ENCODE peak calls at places on chromosomes 12 and 14, in seven cellular contexts. H, W, C, Y, X, I and N are unnamed samples.

GRCh38 chr12:46839232-46839631 is 13.4 kb upstream of the SLC38A4 start:
- DNase-seq in Y (no peak), X (peak), H (no peak), W (no peak), I (no peak), C (no peak), N (no peak)

GRCh38 chr12:77841467-77842054 is 10.9 kb downstream of the NAV3 start:
- DNase-seq in I (no peak), X (no peak), Y (no peak), H (peak), W (no peak), C (no peak), N (no peak)

GRCh38 chr12:30357712-30358111 is 338.0 kb downstream of the IPO8 start:
- DNase-seq in C (no peak), X (no peak), W (no peak), I (no peak), Y (no peak), H (no peak), N (no peak)

GRCh38 chr12:80400591-80400991 is 43.4 kb upstream of the PTPRQ start:
- DNase-seq in Y (no peak), X (no peak), H (no peak), I (no peak), C (no peak), W (no peak), N (no peak)

GRCh38 chr12:9328065-9328464 is 119.9 kb upstream of the PZP start:
- DNase-seq in H (no peak), C (no peak), X (no peak), Y (no peak), W (no peak), I (no peak), N (no peak)

GRCh38 chr12:105365231-105365630 is 34.7 kb downstream of the C12orf75 start:
- DNase-seq in X (no peak), I (no peak), C (no peak), W (no peak), Y (no peak), H (no peak), N (no peak)

GRCh38 chr12:9933966-9934365 is 1.8 kb upstream of the CLEC2A start:
- DNase-seq in I (no peak), H (no peak), X (no peak), Y (no peak), W (no peak), C (no peak), N (no peak)

GRCh38 chr14:61559641-61560201 is 135.6 kb upstream of the HIF1A start:
- DNase-seq in W (no peak), H (no peak), C (no peak), Y (peak), I (peak), X (no peak), N (peak)

GRCh38 chr14:103348154-103348553 is 14.1 kb downstream of the EIF5 start:
- DNase-seq in I (no peak), W (no peak), H (no peak), C (no peak), Y (no peak), X (peak), N (no peak)

GRCh38 chr14:44107156-44107555 is 399.9 kb downstream of the FSCB start:
- DNase-seq in Y (no peak), C (no peak), X (no peak), I (no peak), W (no peak), H (no peak), N (no peak)

GRCh38 chr14:81982056-81982455 is 448.4 kb upstream of the SEL1L start:
- DNase-seq in X (no peak), H (no peak), W (no peak), C (no peak), I (no peak), Y (no peak), N (no peak)

GRCh38 chr12:115569694-115570093 is 707.8 kb downstream of the MED13L start:
- DNase-seq in C (no peak), I (no peak), X (no peak), H (no peak), W (no peak), Y (no peak), N (no peak)

GRCh38 chr12:125128380-125128779 is 63.1 kb downstream of the AACS start:
- DNase-seq in H (no peak), C (no peak), Y (no peak), W (no peak), X (no peak), I (no peak), N (no peak)

GRCh38 chr12:6265038-6265405 is 45.5 kb upstream of the PLEKHG6 start:
- DNase-seq in X (no peak), I (peak), Y (no peak), W (no peak), C (no peak), H (no peak), N (no peak)

GRCh38 chr12:538731-539539 is 79.2 kb downstream of the B4GALNT3 start:
- DNase-seq in W (peak), C (peak), H (no peak), I (peak), X (peak), Y (no peak), N (peak)

GRCh38 chr14:50892255-50892654 is 20.4 kb downstream of the ABHD12B start:
- DNase-seq in C (peak), H (no peak), Y (no peak), W (no peak), X (no peak), I (no peak), N (no peak)

GRCh38 chr14:51370758-51371386 is 130.8 kb downstream of the TMX1 start:
- DNase-seq in Y (no peak), H (no peak), W (no peak), I (no peak), X (no peak), C (no peak), N (no peak)

DNA sequence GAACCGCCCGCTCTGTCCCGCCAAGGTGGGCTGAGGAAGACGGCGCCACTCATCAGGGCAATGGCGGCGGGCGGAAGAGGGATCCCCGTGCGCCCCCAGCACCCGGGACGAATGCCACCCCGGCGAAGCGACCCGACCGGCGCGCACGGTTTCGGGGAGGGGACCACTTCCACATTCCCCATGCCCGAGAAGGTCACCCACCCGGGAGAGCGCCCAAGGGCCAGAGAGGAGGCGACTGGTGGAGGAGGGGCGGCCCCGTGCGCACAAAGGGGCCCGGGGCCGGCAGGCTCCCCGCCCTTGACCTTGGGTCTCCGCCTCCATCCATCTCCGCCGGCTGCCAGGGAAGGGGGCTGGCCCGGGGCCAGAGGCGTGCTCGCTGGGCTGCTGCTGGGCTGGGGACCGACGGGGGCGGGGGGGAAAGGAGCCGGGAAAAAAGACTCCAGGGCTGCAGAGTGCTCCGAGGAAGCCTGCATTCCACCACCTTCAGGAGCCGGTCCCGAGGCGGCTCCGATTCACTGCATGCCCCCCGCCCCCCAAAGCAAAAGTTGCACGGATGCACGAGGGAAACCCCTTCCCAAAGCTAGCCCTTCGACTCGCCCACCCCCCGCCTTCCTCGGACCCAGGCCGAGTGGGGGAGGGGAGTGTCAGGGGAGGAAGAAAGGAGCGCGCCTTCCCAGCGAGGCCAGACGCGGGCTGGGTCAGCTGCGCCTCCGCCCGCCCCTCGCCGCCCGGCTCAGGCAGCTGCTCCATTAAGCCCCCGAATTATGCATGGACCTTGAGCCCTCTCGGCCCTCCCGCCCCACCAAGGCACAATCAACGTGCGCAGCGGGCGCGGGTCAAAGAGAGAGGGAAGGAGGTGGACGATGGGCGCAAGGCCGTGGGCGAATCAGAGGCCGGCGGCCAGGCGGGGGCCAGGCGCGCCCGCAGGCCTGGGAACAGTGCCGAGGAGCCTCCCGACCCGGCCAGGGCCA is 26.2 kb downstream of the BCL11B start:
- DNase-seq in C (no peak), I (no peak), Y (no peak), X (no peak), W (no peak), H (no peak), N (no peak)
- H3K4me3 ChIP-seq in C (no peak), I (peak), Y (no peak), X (no peak), W (no peak), H (no peak), N (peak)

GRCh38 chr12:92208613-92209121 is 63.0 kb upstream of the BTG1 start:
- DNase-seq in H (peak), W (no peak), Y (no peak), X (peak), C (no peak), I (no peak), N (no peak)
- H3K4me3 ChIP-seq in H (peak), W (no peak), Y (no peak), X (no peak), C (no peak), I (no peak), N (no peak)

DNA sequence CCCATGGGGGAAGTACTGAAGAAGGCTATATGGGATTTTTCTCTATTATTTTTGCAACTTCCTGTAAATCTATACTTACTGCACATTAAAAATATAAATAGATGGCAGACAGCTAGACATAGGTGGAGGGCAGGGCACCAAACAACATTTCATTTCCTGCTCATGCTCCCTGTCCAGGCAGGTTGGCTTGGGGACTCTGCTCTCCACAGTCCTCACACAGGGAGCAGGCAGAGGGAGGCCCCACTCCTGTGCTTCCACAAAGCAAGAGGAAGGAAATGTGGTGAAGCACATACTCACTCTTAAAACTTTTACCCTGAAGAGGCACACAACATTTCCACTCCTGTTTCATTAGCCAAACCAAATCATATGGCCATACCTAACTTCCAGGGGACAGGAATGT is 41.1 kb downstream of the RTN1 start:
- DNase-seq in X (no peak), W (no peak), I (no peak), C (no peak), H (no peak), Y (no peak), N (no peak)
- H3K4me3 ChIP-seq in X (no peak), W (no peak), I (no peak), C (no peak), H (no peak), Y (no peak), N (no peak)

DNA sequence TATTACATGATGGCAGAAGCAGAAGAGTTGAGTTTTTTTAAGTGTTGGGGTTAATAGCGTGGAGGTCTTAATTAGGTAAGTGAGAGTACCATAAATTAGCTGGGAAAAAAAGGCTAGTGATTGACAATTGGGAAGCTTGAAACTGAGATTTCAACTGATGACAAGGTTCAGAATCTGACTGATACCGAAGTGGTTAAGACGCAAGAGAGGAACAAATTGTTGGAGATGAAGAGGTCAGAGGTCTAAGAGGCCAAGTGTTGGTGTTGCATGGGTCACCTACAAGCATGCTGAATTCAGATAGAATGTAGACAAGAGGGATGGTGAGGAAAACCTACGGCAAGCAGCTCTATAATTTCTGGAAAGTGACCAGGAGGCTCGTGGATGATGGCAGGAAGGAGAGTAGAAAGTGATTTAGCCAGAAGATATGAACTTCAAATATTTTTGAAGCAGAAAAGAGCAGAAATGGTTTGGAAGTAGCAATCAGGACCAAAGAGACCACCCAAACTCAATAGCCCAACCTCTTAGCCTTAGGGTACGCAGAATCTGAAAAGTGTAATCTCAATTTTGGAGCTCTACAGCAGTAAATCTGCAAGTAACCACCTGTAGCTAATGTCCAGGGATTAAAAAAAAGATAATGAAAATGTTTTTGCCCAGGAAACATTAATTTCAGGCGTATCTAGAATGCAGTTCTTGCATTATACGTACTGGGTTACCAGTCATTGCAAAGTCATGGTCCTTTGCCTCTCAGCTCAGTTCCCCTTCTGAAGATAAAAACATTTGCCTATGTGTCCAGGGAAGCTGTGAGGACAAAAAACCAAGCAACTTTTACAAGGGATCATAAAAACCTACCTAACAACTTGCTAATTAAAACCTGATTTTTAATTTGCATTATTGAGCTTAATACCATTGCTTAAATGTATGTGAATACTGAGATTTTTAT is 1.7 kb upstream of the TMPO start:
- DNase-seq in H (peak), Y (no peak), X (no peak), I (no peak), C (no peak), W (no peak), N (peak)
- H3K4me3 ChIP-seq in H (peak), Y (no peak), X (no peak), I (no peak), C (peak), W (no peak), N (no peak)

DNA sequence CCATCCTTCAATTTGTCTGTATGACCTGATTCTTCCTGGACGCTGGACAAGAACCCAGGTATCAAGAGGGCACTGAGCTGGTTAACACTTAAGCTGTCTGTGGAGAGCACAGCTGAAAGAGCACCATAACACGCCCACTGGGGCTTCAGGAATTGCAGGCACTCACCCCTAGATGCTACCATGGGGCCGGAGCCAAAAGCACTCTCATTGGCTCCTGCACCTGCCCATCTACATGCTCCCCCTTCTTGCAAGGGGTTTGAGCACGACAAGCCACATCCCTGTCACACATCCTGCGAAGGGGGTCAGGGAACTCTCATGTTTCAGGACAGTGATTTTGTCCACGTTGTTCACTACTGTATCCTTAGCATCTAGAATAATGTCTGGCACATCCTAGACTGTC is 35.1 kb upstream of the TBC1D15 start:
- DNase-seq in W (no peak), Y (no peak), C (no peak), X (no peak), I (no peak), H (peak), N (no peak)
- H3K4me3 ChIP-seq in W (no peak), Y (no peak), C (no peak), X (no peak), I (no peak), H (no peak), N (no peak)

DNA sequence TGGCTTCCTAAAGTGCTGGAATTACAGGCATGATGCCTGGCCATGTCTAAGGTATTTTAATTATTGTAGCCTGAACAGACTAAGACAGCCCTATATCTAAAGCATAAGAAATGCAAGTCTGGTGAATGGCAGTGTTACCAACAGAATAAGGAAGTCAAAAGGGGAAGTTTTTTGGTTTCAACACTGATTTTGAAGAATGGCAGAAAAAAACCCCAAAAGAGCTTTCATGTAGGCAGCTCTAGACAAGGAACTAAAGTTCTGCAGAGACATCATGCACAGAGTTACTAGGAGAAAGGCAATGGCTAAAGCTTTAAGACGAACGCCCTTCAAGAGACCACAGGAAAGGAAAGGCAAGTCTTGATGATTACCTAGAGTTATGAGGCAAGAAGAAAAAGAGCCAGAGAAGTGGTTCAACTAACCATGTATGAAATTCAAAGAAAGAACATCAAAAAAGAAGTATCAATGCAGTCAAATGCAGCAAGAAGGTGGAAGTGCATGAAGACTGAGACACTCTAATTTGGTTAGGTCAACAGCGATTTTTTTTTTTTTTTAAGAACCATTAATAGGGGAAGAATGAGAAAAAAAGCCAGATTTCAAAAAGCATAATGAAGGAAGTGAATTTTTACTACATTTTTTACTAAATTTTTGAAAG is 50.8 kb downstream of the RPS6KA5 start:
- DNase-seq in H (peak), X (no peak), W (no peak), I (no peak), C (no peak), Y (no peak), N (no peak)
- H3K4me3 ChIP-seq in H (peak), X (no peak), W (no peak), I (no peak), C (no peak), Y (no peak), N (no peak)

GRCh38 chr14:65414961-65415589 is 2.5 kb downstream of the FUT8 start:
- DNase-seq in W (no peak), Y (no peak), H (peak), X (peak), C (no peak), I (no peak), N (peak)
- H3K4me3 ChIP-seq in W (no peak), Y (no peak), H (peak), X (no peak), C (no peak), I (no peak), N (no peak)